ENCODE peak calls at places on chromosomes 2 and 18, in ten cellular contexts. L is A549, D is cardiac muscle cell, G is mammary epithelial cell, X is tibial nerve, S is endodermal cell, V is ovary, I is fibroblast of lung, J is right lobe of liver, Z is GM23248. U is an unnamed sample. For H3K4me1, the result is how much of the 10 kb centered on the place peaks cover.

GRCh38 chr2:75133621-75134020 is 65.7 kb downstream of the TACR1 start:
- DNase-seq in L (no peak), D (no peak), G (no peak), X (no peak), S (no peak), V (no peak), I (no peak), J (no peak), Z (no peak), U (no peak)

GRCh38 chr2:183229386-183229785 is 105.1 kb downstream of the NUP35 start:
- DNase-seq in L (no peak), D (no peak), G (peak), X (no peak), S (no peak), V (no peak), I (no peak), J (no peak), Z (peak), U (no peak)

GRCh38 chr2:164722604-164723338 is 101.5 kb upstream of the GRB14 start:
- DNase-seq in L (no peak), D (no peak), G (no peak), X (no peak), S (no peak), V (no peak), I (no peak), J (no peak), Z (peak), U (no peak)

GRCh38 chr2:127105656-127106456 is 1.1 kb downstream of the BIN1 start:
- DNase-seq in L (no peak), D (peak), G (no peak), X (no peak), S (peak), V (peak), I (peak), J (no peak), Z (peak), U (no peak)

GRCh38 chr2:128668946-128669345 is 350.3 kb upstream of the HS6ST1 start:
- DNase-seq in L (no peak), D (no peak), G (peak), X (no peak), S (peak), V (no peak), I (no peak), J (no peak), Z (no peak), U (no peak)

GRCh38 chr2:190649035-190649797 is at the start of gene NAB1:
- DNase-seq in L (peak), D (peak), G (peak), X (no peak), S (peak), V (peak), I (no peak), J (peak), Z (peak), U (peak)

GRCh38 chr2:132975490-132976105 is 305.6 kb upstream of the LYPD1 start:
- DNase-seq in L (no peak), D (no peak), G (no peak), X (no peak), S (no peak), V (no peak), I (no peak), J (no peak), Z (no peak), U (no peak)

GRCh38 chr18:61949946-61950345 is 57.1 kb upstream of the RNF152 start:
- DNase-seq in L (no peak), D (peak), G (peak), X (no peak), S (no peak), V (no peak), I (peak), J (no peak), Z (peak), U (no peak)

GRCh38 chr18:24651472-24651871 is 191.0 kb downstream of the HRH4 start:
- DNase-seq in L (no peak), D (no peak), G (no peak), X (no peak), S (no peak), V (no peak), I (no peak), J (no peak), Z (no peak), U (no peak)

GRCh38 chr18:13159579-13159978 is 59.0 kb upstream of the LDLRAD4 start:
- DNase-seq in L (peak), D (peak), G (peak), X (peak), S (peak), V (no peak), I (peak), J (no peak), Z (peak), U (no peak)

GRCh38 chr2:200708951-200709350 is 102.8 kb upstream of the BZW1 start:
- DNase-seq in L (no peak), D (no peak), G (no peak), X (no peak), S (no peak), V (no peak), I (peak), J (no peak), Z (no peak), U (no peak)

GRCh38 chr18:54149078-54149697 is 75.3 kb downstream of the MBD2 start:
- DNase-seq in L (peak), D (peak), G (peak), X (no peak), S (peak), V (no peak), I (peak), J (no peak), Z (peak), U (no peak)

GRCh38 chr18:79519751-79520472 is 124.2 kb downstream of the NFATC1 start:
- DNase-seq in L (no peak), D (peak), G (no peak), X (no peak), S (peak), V (peak), I (peak), J (no peak), Z (no peak), U (no peak)

GRCh38 chr2:101759162-101759561 is 61.7 kb downstream of the MAP4K4 start:
- DNase-seq in L (peak), D (peak), G (peak), X (no peak), S (no peak), V (no peak), I (peak), J (no peak), Z (peak), U (no peak)

GRCh38 chr2:36854241-36854640 is 112.1 kb downstream of the STRN start:
- DNase-seq in L (no peak), D (no peak), G (peak), X (no peak), S (no peak), V (no peak), I (no peak), J (no peak), Z (no peak), U (no peak)

GRCh38 chr2:45439788-45440773 is 171.0 kb downstream of the SRBD1 start:
- DNase-seq in L (no peak), D (peak), G (no peak), X (no peak), S (no peak), V (no peak), I (peak), J (no peak), Z (peak), U (no peak)

GRCh38 chr2:12950957-12951656 is 234.4 kb downstream of the TRIB2 start:
- DNase-seq in L (no peak), D (peak), G (no peak), X (no peak), S (no peak), V (no peak), I (no peak), J (no peak), Z (peak), U (no peak)

GRCh38 chr2:189153608-189154007 is 26.0 kb downstream of the COL5A2 start:
- DNase-seq in L (no peak), D (peak), G (no peak), X (no peak), S (no peak), V (no peak), I (peak), J (no peak), Z (peak), U (no peak)

GRCh38 chr2:139492301-139492700 is 712.1 kb upstream of the NXPH2 start:
- DNase-seq in L (no peak), D (no peak), G (no peak), X (no peak), S (no peak), V (no peak), I (no peak), J (no peak), Z (no peak), U (no peak)

GRCh38 chr2:33247325-33247724 is 229.1 kb upstream of the RASGRP3 start:
- DNase-seq in L (no peak), D (peak), G (no peak), X (no peak), S (no peak), V (no peak), I (peak), J (no peak), Z (peak), U (no peak)

GRCh38 chr18:41396211-41396610 is 558.8 kb upstream of the PIK3C3 start:
- DNase-seq in L (no peak), D (peak), G (no peak), X (no peak), S (no peak), V (no peak), I (no peak), J (no peak), Z (no peak), U (no peak)

GRCh38 chr2:128389521-128389920 is 70.9 kb upstream of the HS6ST1 start:
- DNase-seq in L (no peak), D (no peak), G (no peak), X (no peak), S (peak), V (no peak), I (no peak), J (peak), Z (no peak), U (no peak)

GRCh38 chr2:50444286-50444685 is 587.6 kb downstream of the NRXN1 start:
- DNase-seq in L (no peak), D (no peak), G (no peak), X (no peak), S (no peak), V (no peak), I (no peak), J (no peak), Z (peak), U (no peak)

GRCh38 chr2:17689010-17689409 is 64.6 kb downstream of the SMC6 start:
- DNase-seq in L (no peak), D (no peak), G (no peak), X (no peak), S (no peak), V (no peak), I (no peak), J (no peak), Z (no peak), U (no peak)

GRCh38 chr18:4454548-4455112 is 477 bp downstream of the DLGAP1 start:
- DNase-seq in L (no peak), D (no peak), G (no peak), X (no peak), S (no peak), V (no peak), I (no peak), J (peak), Z (no peak), U (no peak)

GRCh38 chr2:217795706-217796465 is 206.9 kb downstream of the TNS1 start:
- DNase-seq in L (no peak), D (peak), G (no peak), X (no peak), S (peak), V (peak), I (no peak), J (no peak), Z (no peak), U (no peak)

GRCh38 chr18:80105369-80106167 is 3.5 kb upstream of the ADNP2 start:
- DNase-seq in L (no peak), D (no peak), G (no peak), X (no peak), S (no peak), V (no peak), I (no peak), J (no peak), Z (no peak), U (no peak)

GRCh38 chr2:234355052-234355720 is 141.7 kb downstream of the ARL4C start:
- DNase-seq in L (no peak), D (no peak), G (no peak), X (no peak), S (peak), V (no peak), I (no peak), J (no peak), Z (no peak), U (no peak)

GRCh38 chr2:165016772-165017411 is 61.6 kb upstream of the SLC38A11 start:
- DNase-seq in L (peak), D (peak), G (peak), X (no peak), S (peak), V (no peak), I (peak), J (no peak), Z (peak), U (no peak)

GRCh38 chr2:75466708-75467311 is 93.9 kb downstream of the EVA1A start:
- DNase-seq in L (peak), D (peak), G (peak), X (no peak), S (peak), V (no peak), I (peak), J (no peak), Z (peak), U (no peak)

GRCh38 chr2:222878877-222879601 is 18.2 kb downstream of the ACSL3 start:
- DNase-seq in L (peak), D (peak), G (peak), X (no peak), S (no peak), V (no peak), I (peak), J (no peak), Z (peak), U (no peak)

GRCh38 chr2:179677746-179678505 is 183.5 kb downstream of the ZNF385B start:
- DNase-seq in L (no peak), D (no peak), G (no peak), X (no peak), S (no peak), V (no peak), I (no peak), J (no peak), Z (no peak), U (no peak)

GRCh38 chr2:239441261-239441701 is 40.5 kb upstream of the HDAC4 start:
- DNase-seq in L (no peak), D (no peak), G (no peak), X (no peak), S (no peak), V (no peak), I (peak), J (no peak), Z (no peak), U (no peak)

GRCh38 chr2:147204102-147204501 is 640.7 kb upstream of the ACVR2A start:
- DNase-seq in L (no peak), D (peak), G (peak), X (no peak), S (no peak), V (no peak), I (peak), J (no peak), Z (peak), U (no peak)

GRCh38 chr2:188494906-188495305 is 203.2 kb downstream of the GULP1 start:
- DNase-seq in L (no peak), D (no peak), G (no peak), X (no peak), S (no peak), V (no peak), I (no peak), J (no peak), Z (no peak), U (no peak)

GRCh38 chr2:121386707-121387106 is 101.7 kb upstream of the TFCP2L1 start:
- DNase-seq in L (no peak), D (peak), G (peak), X (no peak), S (no peak), V (no peak), I (peak), J (no peak), Z (peak), U (no peak)

GRCh38 chr2:166074430-166074829 is 53.4 kb downstream of the SCN1A start:
- DNase-seq in L (no peak), D (no peak), G (no peak), X (no peak), S (no peak), V (no peak), I (no peak), J (no peak), Z (no peak), U (no peak)
- H3K4me1 ChIP-seq in L (under half), D (under half), G (under half), X (under half), S (under half), V (under half), I (under half), J (under half), Z (under half), U (under half)

DNA sequence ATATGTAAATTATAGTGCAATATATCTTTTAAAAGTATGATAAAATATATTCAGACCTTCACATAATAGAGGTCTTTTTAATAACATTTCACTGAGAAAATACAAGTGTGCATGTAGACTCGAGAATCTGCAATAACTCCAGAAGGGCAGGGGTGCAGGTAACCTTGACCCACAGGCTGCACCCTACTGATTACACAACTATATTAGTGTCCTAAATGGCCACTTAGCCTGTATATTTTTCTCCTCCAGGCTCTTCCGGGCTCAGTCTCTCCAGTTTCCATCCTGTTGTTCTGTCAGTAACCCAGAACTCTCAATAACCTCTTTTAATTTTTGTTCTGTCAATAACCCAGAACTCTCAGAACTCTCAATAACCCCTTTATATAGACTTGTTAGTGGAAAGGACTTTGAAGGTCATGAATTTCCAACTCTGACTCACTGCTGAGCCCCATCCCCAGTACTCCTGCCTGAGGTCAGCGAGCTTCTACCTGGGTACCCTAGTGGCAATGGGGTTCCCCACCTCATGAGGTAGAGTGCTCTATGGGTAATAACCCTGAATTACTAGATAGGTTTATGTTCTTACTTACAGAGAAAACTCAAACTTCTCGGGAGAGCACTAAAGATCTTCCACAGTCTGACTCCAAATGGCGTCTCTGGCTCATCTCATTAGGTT is 8.4 kb upstream of the TTR start:
- DNase-seq in L (no peak), D (no peak), G (no peak), X (no peak), S (no peak), V (no peak), I (no peak), J (no peak), Z (no peak), U (no peak)
- H3K4me1 ChIP-seq in L (under half), D (under half), G (under half), X (under half), S (under half), V (under half), I (under half), J (under half), Z (under half), U (under half)

GRCh38 chr2:237231593-237231992 is 145.9 kb downstream of the COPS8 start:
- DNase-seq in L (no peak), D (no peak), G (no peak), X (no peak), S (no peak), V (no peak), I (no peak), J (no peak), Z (peak), U (no peak)
- H3K4me1 ChIP-seq in L (under half), D (under half), G (under half), X (under half), S (under half), V (under half), I (under half), J (under half), Z (half or more), U (under half)

GRCh38 chr2:171158790-171159325 is 1.8 kb downstream of the TLK1 start:
- DNase-seq in L (peak), D (no peak), G (no peak), X (no peak), S (no peak), V (no peak), I (no peak), J (no peak), Z (no peak), U (no peak)

GRCh38 chr2:171159326-171160118 is 1.2 kb downstream of the TLK1 start:
- DNase-seq in L (peak), D (peak), G (peak), X (peak), S (peak), V (peak), I (peak), J (peak), Z (peak), U (peak)

GRCh38 chr2:171161425-171162289 is 964 bp upstream of the TLK1 start:
- DNase-seq in L (no peak), D (no peak), G (no peak), X (no peak), S (no peak), V (no peak), I (no peak), J (no peak), Z (peak), U (no peak)

GRCh38 chr2:171160630-171161424 is at the start of gene TLK1:
- DNase-seq in L (peak), D (peak), G (peak), X (peak), S (peak), V (peak), I (peak), J (peak), Z (peak), U (peak)

GRCh38 chr2:171160119-171160629 is 519 bp downstream of the TLK1 start:
- DNase-seq in L (peak), D (peak), G (peak), X (peak), S (no peak), V (peak), I (peak), J (peak), Z (peak), U (peak)
- H3K4me1 ChIP-seq in L (under half), D (under half), G (under half), X (under half), S (under half), V (under half), I (under half), J (under half), Z (under half), U (under half)

DNA sequence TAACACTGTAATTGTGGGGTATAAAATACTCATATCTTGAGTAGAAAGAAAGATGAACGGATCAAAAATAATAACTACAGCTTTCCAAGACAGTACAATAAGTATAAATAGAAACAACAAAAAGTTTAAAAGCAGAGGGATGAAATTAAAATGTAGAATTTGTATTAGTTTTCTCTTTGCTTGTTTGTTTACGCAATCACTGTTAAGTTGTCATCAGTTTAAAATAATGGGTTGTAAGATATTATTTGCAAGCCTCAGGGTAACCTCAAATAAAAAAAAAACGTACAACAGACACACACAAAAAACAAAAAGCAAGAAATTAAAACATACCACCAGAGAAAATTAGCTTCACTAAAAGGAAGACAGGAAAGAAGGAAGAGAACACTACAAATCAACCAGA is 18.0 kb upstream of the ABCB11 start:
- DNase-seq in L (no peak), D (no peak), G (no peak), X (no peak), S (no peak), V (no peak), I (no peak), J (no peak), Z (no peak), U (no peak)
- H3K4me1 ChIP-seq in L (under half), D (under half), G (under half), X (under half), S (under half), V (under half), I (under half), J (under half), Z (under half), U (under half)

GRCh38 chr18:50806208-50806616 is 13.6 kb downstream of the MRO start:
- DNase-seq in L (no peak), D (peak), G (no peak), X (no peak), S (peak), V (no peak), I (no peak), J (peak), Z (no peak), U (peak)
- H3K4me1 ChIP-seq in L (under half), D (under half), G (under half), X (under half), S (under half), V (under half), I (under half), J (under half), Z (under half), U (under half)

GRCh38 chr2:232632904-232633412 is 446 bp upstream of the EFHD1 start:
- DNase-seq in L (peak), D (peak), G (no peak), X (peak), S (peak), V (peak), I (peak), J (peak), Z (peak), U (peak)
- H3K4me1 ChIP-seq in L (under half), D (under half), G (under half), X (under half), S (under half), V (under half), I (under half), J (under half), Z (under half), U (under half)

U was measured in left ventricle myocardium inferior.